ENCODE peak calls at places on chromosomes 3 and 15, in seven cellular contexts. O is occipital lobe; G is fibroblast of lung; I is AG09309; S is stimulated activated CD8-positive, alpha-beta memory T cell treated with anti-CD3 and anti-CD28 coated beads, Interleukin-15, amount 100 ng/mL, for 4 hours; K is endothelial cell; U is HEK293T. Y is an unnamed sample.

GRCh38 chr3:151795276-151795675 is 18.6 kb upstream of the AADAC start:
- DNase-seq in O (no peak), K (no peak), U (no peak), I (peak; percentile 62), G (peak; percentile 87), S (no peak), Y (no peak)

GRCh38 chr3:31978553-31978952 is 2.5 kb downstream of the OSBPL10 start:
- DNase-seq in I (no peak), S (no peak), G (no peak), K (no peak), O (no peak), U (no peak), Y (no peak)

GRCh38 chr3:52053307-52054304 is 2.8 kb downstream of the DUSP7 start:
- DNase-seq in G (no peak), O (peak; percentile 66), U (no peak), I (no peak), K (peak; percentile 26), S (peak; percentile 39), Y (no peak)

GRCh38 chr15:85622432-85622831 is 172.3 kb downstream of the KLHL25 start:
- DNase-seq in S (no peak), I (no peak), K (no peak), G (peak; percentile 89), O (no peak), U (no peak), Y (no peak)

GRCh38 chr3:36124118-36124796 is 256.0 kb upstream of the STAC start:
- DNase-seq in K (peak; percentile 63), I (peak; percentile 3), S (no peak), U (peak; percentile 22), G (peak; percentile 75), O (no peak), Y (no peak)

GRCh38 chr3:131503328-131503650 is 518 bp upstream of the MRPL3 start:
- DNase-seq in O (no peak), K (no peak), S (no peak), G (no peak), I (no peak), U (peak; percentile 13), Y (no peak)

GRCh38 chr3:15797600-15798303 is at the start of gene ANKRD28:
- DNase-seq in S (no peak), G (peak; percentile 98), U (peak; percentile 19), I (peak; percentile 94), K (peak; percentile 3), O (peak; percentile 20), Y (peak; percentile 91)

GRCh38 chr15:74626336-74626735 is 10.7 kb downstream of the CLK3 start:
- DNase-seq in S (no peak), O (no peak), U (no peak), I (no peak), G (no peak), K (no peak), Y (no peak)

GRCh38 chr3:45915518-45916231 is 27.6 kb upstream of the CXCR6 start:
- DNase-seq in I (peak; percentile 66), K (no peak), O (peak; percentile 30), S (peak; percentile 78), G (peak; percentile 90), U (no peak), Y (no peak)

GRCh38 chr15:70855764-70856163 is 1.8 kb upstream of the LARP6 start:
- DNase-seq in K (no peak), O (no peak), I (no peak), S (no peak), G (no peak), U (no peak), Y (no peak)

GRCh38 chr15:45670511-45670910 is 35.7 kb downstream of the SQOR start:
- DNase-seq in U (no peak), K (no peak), G (no peak), O (no peak), I (no peak), S (no peak), Y (no peak)

GRCh38 chr3:155805204-155805801 is 775 bp downstream of the C3orf33 start:
- DNase-seq in I (no peak), O (peak; percentile 34), S (peak; percentile 9), G (no peak), K (no peak), U (no peak), Y (no peak)

GRCh38 chr3:98645039-98645438 is 51.6 kb upstream of the CPOX start:
- DNase-seq in O (no peak), I (no peak), G (no peak), K (no peak), U (no peak), S (no peak), Y (no peak)

GRCh38 chr15:94638183-94638582 is 406.8 kb downstream of the MCTP2 start:
- DNase-seq in O (no peak), I (no peak), K (no peak), S (no peak), U (no peak), G (no peak), Y (no peak)

GRCh38 chr3:46065751-46066256 is 38.5 kb upstream of the XCR1 start:
- DNase-seq in G (no peak), K (no peak), U (no peak), I (no peak), O (no peak), S (no peak), Y (no peak)

GRCh38 chr15:76987896-76988860 is 6.7 kb upstream of the PSTPIP1 start:
- DNase-seq in K (no peak), S (no peak), I (no peak), G (no peak), O (no peak), U (no peak), Y (peak; percentile 30)

GRCh38 chr3:36741285-36741684 is 23.1 kb downstream of the DCLK3 start:
- DNase-seq in U (no peak), G (no peak), K (no peak), S (no peak), I (no peak), O (no peak), Y (no peak)

GRCh38 chr15:66171891-66172290 is 81.7 kb downstream of the MEGF11 start:
- DNase-seq in S (no peak), I (no peak), G (no peak), U (no peak), K (no peak), O (no peak), Y (no peak)

GRCh38 chr3:99128740-99129505 is 227.4 kb upstream of the DCBLD2 start:
- DNase-seq in K (no peak), S (no peak), G (peak; percentile 99), I (peak; percentile 92), O (peak; percentile 2), U (no peak), Y (no peak)

GRCh38 chr15:28106294-28107110 is 7.4 kb upstream of the OCA2 start:
- DNase-seq in S (no peak), U (no peak), K (peak; percentile 39), G (peak; percentile 32), O (peak; percentile 28), I (no peak), Y (no peak)

GRCh38 chr3:123104550-123104949 is 37.7 kb downstream of the PDIA5 start:
- DNase-seq in K (no peak), U (no peak), I (peak; percentile 29), O (no peak), G (peak; percentile 72), S (no peak), Y (no peak)

GRCh38 chr15:58770519-58770856 is 614 bp upstream of the MINDY2 start:
- DNase-seq in I (peak; percentile 71), O (no peak), K (no peak), U (peak; percentile 21), G (peak; percentile 95), S (no peak), Y (no peak)

GRCh38 chr3:171277456-171278406 is 182.5 kb downstream of the TNIK start:
- DNase-seq in G (no peak), U (no peak), I (no peak), S (no peak), O (no peak), K (no peak), Y (no peak)

GRCh38 chr3:66378256-66378655 is 122.6 kb downstream of the LRIG1 start:
- DNase-seq in U (peak; percentile 62), G (no peak), I (no peak), O (no peak), K (peak; percentile 55), S (no peak), Y (no peak)